ENCODE peak calls at places on chromosomes 13 and 19, in four cellular contexts. One of them, this sample, is unnamed.

GRCh38 chr13:34751044-34751443 is 191.0 kb upstream of the NBEA start:
- DNase-seq in IMR-90: no peak
- DNase-seq in H9: no peak
- DNase-seq in H1: no peak
- DNase-seq in this sample: no peak

GRCh38 chr19:17205237-17206140 is 9.7 kb upstream of the USE1 start:
- DNase-seq in H1: peak
- DNase-seq in IMR-90: peak
- DNase-seq in H9: peak
- DNase-seq in this sample: peak

GRCh38 chr19:45768644-45769053 is 403 bp downstream of the SIX5 start:
- DNase-seq in H9: no peak
- DNase-seq in H1: no peak
- DNase-seq in IMR-90: peak
- DNase-seq in this sample: peak

GRCh38 chr13:51524312-51524711 is 60.0 kb upstream of the WDFY2 start:
- DNase-seq in H9: no peak
- DNase-seq in H1: no peak
- DNase-seq in IMR-90: peak
- DNase-seq in this sample: peak

GRCh38 chr19:43488179-43488578 is 16.4 kb downstream of the PHLDB3 start:
- DNase-seq in H9: no peak
- DNase-seq in IMR-90: no peak
- DNase-seq in H1: no peak
- DNase-seq in this sample: no peak

GRCh38 chr13:112124100-112124499 is 57.2 kb downstream of the SOX1 start:
- DNase-seq in H9: no peak
- DNase-seq in IMR-90: no peak
- DNase-seq in H1: no peak
- DNase-seq in this sample: no peak

GRCh38 chr13:77422724-77423123 is 95.8 kb upstream of the MYCBP2 start:
- DNase-seq in IMR-90: no peak
- DNase-seq in H1: no peak
- DNase-seq in H9: no peak
- DNase-seq in this sample: peak

GRCh38 chr13:43865892-43866291 is 13.6 kb downstream of the CCDC122 start:
- DNase-seq in H1: no peak
- DNase-seq in IMR-90: peak
- DNase-seq in H9: no peak
- DNase-seq in this sample: no peak

GRCh38 chr13:45481688-45482087 is 16.9 kb downstream of the COG3 start:
- DNase-seq in H9: no peak
- DNase-seq in H1: no peak
- DNase-seq in IMR-90: no peak
- DNase-seq in this sample: no peak

GRCh38 chr19:35519291-35519690 is 5.8 kb upstream of the DMKN start:
- DNase-seq in IMR-90: peak
- DNase-seq in H1: no peak
- DNase-seq in H9: no peak
- DNase-seq in this sample: no peak

GRCh38 chr13:83798731-83799130 is 83.5 kb downstream of the SLITRK1 start:
- DNase-seq in H1: no peak
- DNase-seq in IMR-90: peak
- DNase-seq in H9: no peak
- DNase-seq in this sample: no peak

GRCh38 chr19:34734601-34735103 is 609 bp downstream of the ZNF181 start:
- DNase-seq in IMR-90: no peak
- DNase-seq in H1: no peak
- DNase-seq in H9: no peak
- DNase-seq in this sample: peak

GRCh38 chr13:90302113-90302512 is 1045.4 kb upstream of the MIR17HG start:
- DNase-seq in IMR-90: peak
- DNase-seq in H9: no peak
- DNase-seq in H1: no peak
- DNase-seq in this sample: no peak

GRCh38 chr19:35715355-35715809 is 2.4 kb upstream of the KMT2B start:
- DNase-seq in IMR-90: no peak
- DNase-seq in H1: no peak
- DNase-seq in H9: no peak
- DNase-seq in this sample: no peak

GRCh38 chr19:4373601-4374441 is 26.5 kb downstream of the SH3GL1 start:
- DNase-seq in IMR-90: peak
- DNase-seq in H1: no peak
- DNase-seq in H9: no peak
- DNase-seq in this sample: no peak

GRCh38 chr13:30307966-30308290 is 577 bp upstream of the KATNAL1 start:
- DNase-seq in H1: no peak
- DNase-seq in H9: no peak
- DNase-seq in IMR-90: no peak
- DNase-seq in this sample: no peak

GRCh38 chr13:108269601-108270328 is at the start of gene TNFSF13B:
- DNase-seq in IMR-90: peak
- DNase-seq in H1: peak
- DNase-seq in H9: peak
- DNase-seq in this sample: peak

GRCh38 chr19:30419581-30420180 is 47.5 kb downstream of the ZNF536 start:
- DNase-seq in H1: no peak
- DNase-seq in H9: no peak
- DNase-seq in IMR-90: no peak
- DNase-seq in this sample: no peak

GRCh38 chr13:113350065-113350937 is 13.6 kb downstream of the GRTP1 start:
- DNase-seq in H9: peak
- DNase-seq in IMR-90: no peak
- DNase-seq in H1: no peak
- DNase-seq in this sample: no peak

GRCh38 chr19:996051-996838 is 4.0 kb upstream of the GRIN3B start:
- DNase-seq in H9: no peak
- DNase-seq in H1: no peak
- DNase-seq in IMR-90: peak
- DNase-seq in this sample: peak

GRCh38 chr19:55619264-55619663 is 5.1 kb downstream of the ZNF784 start:
- DNase-seq in H9: no peak
- DNase-seq in IMR-90: peak
- DNase-seq in H1: no peak
- DNase-seq in this sample: no peak

GRCh38 chr13:98509271-98510155 is 67.4 kb downstream of the STK24 start:
- DNase-seq in H9: no peak
- DNase-seq in H1: no peak
- DNase-seq in IMR-90: peak
- DNase-seq in this sample: peak

GRCh38 chr19:51501594-51502263 is at the start of gene SIGLEC12:
- DNase-seq in H9: no peak
- DNase-seq in H1: no peak
- DNase-seq in IMR-90: no peak
- DNase-seq in this sample: no peak

GRCh38 chr19:1154731-1155351 is 19.2 kb downstream of the SBNO2 start:
- DNase-seq in H9: no peak
- DNase-seq in H1: no peak
- DNase-seq in IMR-90: peak
- DNase-seq in this sample: peak

GRCh38 chr19:32691291-32691951 is at the start of gene NUDT19:
- DNase-seq in H9: peak
- DNase-seq in H1: no peak
- DNase-seq in IMR-90: peak
- DNase-seq in this sample: peak

GRCh38 chr19:32688315-32688714 is 3.3 kb upstream of the NUDT19 start:
- DNase-seq in H9: no peak
- DNase-seq in H1: no peak
- DNase-seq in IMR-90: peak
- DNase-seq in this sample: no peak

GRCh38 chr19:32687681-32688080 is 3.9 kb upstream of the NUDT19 start:
- DNase-seq in H9: no peak
- DNase-seq in IMR-90: no peak
- DNase-seq in H1: no peak
- DNase-seq in this sample: no peak

GRCh38 chr19:32692727-32693061 is 1.1 kb downstream of the NUDT19 start:
- DNase-seq in IMR-90: no peak
- DNase-seq in H9: no peak
- DNase-seq in H1: no peak
- DNase-seq in this sample: no peak

GRCh38 chr19:32691952-32692726 is 518 bp downstream of the NUDT19 start:
- DNase-seq in H9: peak
- DNase-seq in H1: no peak
- DNase-seq in IMR-90: peak
- DNase-seq in this sample: peak
- H4K8ac ChIP-seq in H9: no peak
- H4K8ac ChIP-seq in H1: peak
- H4K8ac ChIP-seq in IMR-90: peak
- H4K8ac ChIP-seq in this sample: peak

GRCh38 chr19:2574478-2574931 is 98.6 kb downstream of the GADD45B start:
- DNase-seq in H1: no peak
- DNase-seq in H9: no peak
- DNase-seq in IMR-90: no peak
- DNase-seq in this sample: no peak
- H4K91ac ChIP-seq in H1: no peak
- H4K91ac ChIP-seq in H9: no peak
- H4K91ac ChIP-seq in IMR-90: peak
- H4K91ac ChIP-seq in this sample: peak

GRCh38 chr13:66099825-66100224 is 1130.3 kb downstream of the PCDH9 start:
- DNase-seq in H1: no peak
- DNase-seq in IMR-90: no peak
- DNase-seq in H9: no peak
- DNase-seq in this sample: no peak
- H3K27ac ChIP-seq in H1: no peak
- H3K27ac ChIP-seq in IMR-90: no peak
- H3K27ac ChIP-seq in H9: no peak
- H3K27ac ChIP-seq in this sample: no peak

GRCh38 chr19:6983448-6983847 is 37.8 kb downstream of the MBD3L2B start:
- DNase-seq in H1: no peak
- DNase-seq in IMR-90: no peak
- DNase-seq in H9: no peak
- DNase-seq in this sample: no peak
- H4K8ac ChIP-seq in H1: no peak
- H4K8ac ChIP-seq in IMR-90: no peak
- H4K8ac ChIP-seq in H9: no peak
- H4K8ac ChIP-seq in this sample: no peak

DNA sequence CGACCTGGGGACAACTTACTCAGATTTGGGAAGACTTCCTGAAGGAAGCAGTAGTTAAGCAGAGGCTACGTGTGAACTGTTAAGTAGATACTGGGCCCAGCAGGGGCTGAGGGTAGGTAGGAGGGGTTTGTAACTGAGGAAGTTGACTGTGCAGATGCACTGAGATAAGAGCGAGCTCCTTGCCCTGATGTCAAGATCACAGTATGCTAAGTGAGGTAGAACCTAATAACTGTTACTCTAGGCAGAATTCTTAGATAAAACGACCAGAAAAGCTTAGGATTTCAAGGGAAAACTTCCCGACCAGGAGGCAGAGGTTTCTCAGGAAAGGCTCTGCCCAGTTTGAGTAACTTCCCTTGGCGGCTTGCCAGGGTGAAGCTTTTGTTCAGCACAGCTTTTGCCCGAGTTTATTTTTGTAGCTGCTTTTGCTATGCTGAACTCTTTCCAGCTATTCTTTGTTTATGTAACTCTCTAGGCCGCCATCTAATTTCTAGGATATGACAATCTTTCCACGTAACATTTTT is 632.1 kb downstream of the DIAPH3 start:
- DNase-seq in H9: peak
- DNase-seq in H1: no peak
- DNase-seq in IMR-90: peak
- DNase-seq in this sample: peak
- H4K91ac ChIP-seq in H9: no peak
- H4K91ac ChIP-seq in H1: peak
- H4K91ac ChIP-seq in IMR-90: peak
- H4K91ac ChIP-seq in this sample: no peak

GRCh38 chr13:92573467-92574057 is 653.0 kb upstream of the GPC6 start:
- DNase-seq in IMR-90: peak
- DNase-seq in H1: no peak
- DNase-seq in H9: peak
- DNase-seq in this sample: no peak

GRCh38 chr13:92578358-92578757 is 648.2 kb upstream of the GPC6 start:
- DNase-seq in H9: no peak
- DNase-seq in H1: no peak
- DNase-seq in IMR-90: no peak
- DNase-seq in this sample: no peak

GRCh38 chr13:92572190-92572589 is 654.4 kb upstream of the GPC6 start:
- DNase-seq in IMR-90: no peak
- DNase-seq in H1: no peak
- DNase-seq in H9: no peak
- DNase-seq in this sample: no peak

GRCh38 chr13:92574499-92574898 is 652.1 kb upstream of the GPC6 start:
- DNase-seq in IMR-90: no peak
- DNase-seq in H9: no peak
- DNase-seq in H1: no peak
- DNase-seq in this sample: no peak

GRCh38 chr13:92575782-92576181 is 650.8 kb upstream of the GPC6 start:
- DNase-seq in IMR-90: no peak
- DNase-seq in H1: no peak
- DNase-seq in H9: no peak
- DNase-seq in this sample: no peak
- H3K27ac ChIP-seq in IMR-90: no peak
- H3K27ac ChIP-seq in H1: no peak
- H3K27ac ChIP-seq in H9: no peak
- H3K27ac ChIP-seq in this sample: no peak

GRCh38 chr19:40571005-40571318 is 5.7 kb upstream of the SHKBP1 start:
- DNase-seq in H9: no peak
- DNase-seq in IMR-90: no peak
- DNase-seq in H1: no peak
- DNase-seq in this sample: no peak
- H4K8ac ChIP-seq in H9: no peak
- H4K8ac ChIP-seq in IMR-90: peak
- H4K8ac ChIP-seq in H1: no peak
- H4K8ac ChIP-seq in this sample: no peak

GRCh38 chr13:109497917-109498316 is 288.5 kb downstream of the IRS2 start:
- DNase-seq in H1: no peak
- DNase-seq in H9: no peak
- DNase-seq in IMR-90: no peak
- DNase-seq in this sample: no peak

GRCh38 chr13:109494955-109495354 is 291.4 kb downstream of the IRS2 start:
- DNase-seq in H1: no peak
- DNase-seq in H9: no peak
- DNase-seq in IMR-90: peak
- DNase-seq in this sample: peak

GRCh38 chr13:109500146-109500773 is 286.1 kb downstream of the IRS2 start:
- DNase-seq in H9: peak
- DNase-seq in IMR-90: peak
- DNase-seq in H1: no peak
- DNase-seq in this sample: no peak

DNA sequence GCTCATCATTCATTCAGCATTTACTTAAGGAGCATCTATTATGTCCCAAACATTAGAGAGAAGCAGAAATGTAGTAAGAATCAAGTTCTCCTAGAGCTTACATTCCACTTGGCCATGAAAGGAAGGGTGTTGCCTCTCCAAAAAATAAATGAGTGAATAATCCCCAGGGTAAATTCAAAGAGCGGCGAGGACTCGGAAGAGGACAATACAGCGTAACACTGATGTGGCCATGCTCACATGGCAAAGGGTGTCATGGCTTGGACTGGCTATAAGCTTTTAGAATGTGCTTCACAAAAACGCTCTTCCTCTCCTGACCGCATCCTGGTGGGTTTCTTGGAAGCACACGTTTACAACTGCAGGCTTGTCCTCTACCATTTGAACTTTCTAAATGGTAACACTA is 290.2 kb downstream of the IRS2 start:
- DNase-seq in H1: no peak
- DNase-seq in H9: no peak
- DNase-seq in IMR-90: no peak
- DNase-seq in this sample: no peak
- H4K91ac ChIP-seq in H1: no peak
- H4K91ac ChIP-seq in H9: no peak
- H4K91ac ChIP-seq in IMR-90: no peak
- H4K91ac ChIP-seq in this sample: no peak

GRCh38 chr19:42411581-42412178 is 15.5 kb downstream of the LIPE start:
- DNase-seq in IMR-90: no peak
- DNase-seq in H1: no peak
- DNase-seq in H9: no peak
- DNase-seq in this sample: no peak
- H3K27ac ChIP-seq in IMR-90: no peak
- H3K27ac ChIP-seq in H1: no peak
- H3K27ac ChIP-seq in H9: no peak
- H3K27ac ChIP-seq in this sample: no peak